ENCODE peak calls at places on chromosome 1, in four cellular contexts. U is activated effector memory CD4-positive, alpha-beta T cell treated with Interleukin-2 at 50 U/mL for 16 hours; I is NCI-H1092 treated with DMSO at 0.1 percent for 48 hours; T is AG20443. Y is an unnamed sample.

GRCh38 chr1:155051777-155052398 is 772 bp downstream of the ADAM15 start:
- DNase-seq in U (peak), I (peak), T (peak), Y (peak)

GRCh38 chr1:215599418-215599817 is 32.3 kb downstream of the KCTD3 start:
- DNase-seq in U (no peak), I (no peak), T (no peak), Y (no peak)

GRCh38 chr1:229596961-229597699 is 28.8 kb downstream of the TAF5L start:
- DNase-seq in U (no peak), I (no peak), T (peak), Y (no peak)

GRCh38 chr1:246782120-246782900 is 58.1 kb downstream of the SCCPDH start:
- DNase-seq in U (no peak), I (peak), T (peak), Y (peak)

GRCh38 chr1:29549001-29549400 is 312.7 kb downstream of the PTPRU start:
- DNase-seq in U (no peak), I (peak), T (no peak), Y (no peak)

GRCh38 chr1:154768456-154769125 is 101.5 kb downstream of the KCNN3 start:
- DNase-seq in U (no peak), I (no peak), T (no peak), Y (no peak)

GRCh38 chr1:70504821-70505193 is 93.7 kb downstream of the CTH start:
- DNase-seq in U (no peak), I (no peak), T (peak), Y (no peak)

GRCh38 chr1:230026572-230026971 is 40.5 kb upstream of the GALNT2 start:
- DNase-seq in U (no peak), I (no peak), T (no peak), Y (no peak)

GRCh38 chr1:206029484-206029883 is 5.8 kb upstream of the CTSE start:
- DNase-seq in U (no peak), I (no peak), T (peak), Y (no peak)

GRCh38 chr1:79005945-79006344 is 585 bp downstream of the ADGRL4 start:
- DNase-seq in U (no peak), I (no peak), T (peak), Y (no peak)

Y was measured in NCI-H2029 treated with DMSO at 0.1 percent for 48 hours.